ENCODE peak calls at places on chromosome 21, in four cellular contexts. One of them, this sample, is unnamed.

GRCh38 chr21:44800103-44800502 is 1.5 kb downstream of the UBE2G2 start:
- DNase-seq in CD8-positive, alpha-beta T cell: no peak
- DNase-seq in gastrocnemius medialis: no peak
- DNase-seq in AG04450: no peak
- DNase-seq in this sample: no peak

GRCh38 chr21:44299458-44300261 is at the start of gene PFKL:
- DNase-seq in CD8-positive, alpha-beta T cell: peak; percentile 43
- DNase-seq in AG04450: no peak
- DNase-seq in gastrocnemius medialis: no peak
- DNase-seq in this sample: peak; percentile 79

GRCh38 chr21:45600248-45600647 is 43.3 kb upstream of the PCBP3 start:
- DNase-seq in gastrocnemius medialis: no peak
- DNase-seq in AG04450: no peak
- DNase-seq in CD8-positive, alpha-beta T cell: no peak
- DNase-seq in this sample: no peak

GRCh38 chr21:39527067-39527595 is 75.4 kb downstream of the SH3BGR start:
- DNase-seq in CD8-positive, alpha-beta T cell: no peak
- DNase-seq in gastrocnemius medialis: no peak
- DNase-seq in AG04450: no peak
- DNase-seq in this sample: no peak

GRCh38 chr21:39014751-39015150 is 168.5 kb downstream of the PSMG1 start:
- DNase-seq in AG04450: peak; percentile 95
- DNase-seq in gastrocnemius medialis: no peak
- DNase-seq in CD8-positive, alpha-beta T cell: no peak
- DNase-seq in this sample: no peak

GRCh38 chr21:33075596-33076195 is 5.8 kb downstream of the OLIG1 start:
- DNase-seq in CD8-positive, alpha-beta T cell: no peak
- DNase-seq in gastrocnemius medialis: no peak
- DNase-seq in AG04450: no peak
- DNase-seq in this sample: no peak

GRCh38 chr21:32018381-32018780 is 145.6 kb downstream of the HUNK start:
- DNase-seq in gastrocnemius medialis: no peak
- DNase-seq in AG04450: no peak
- DNase-seq in CD8-positive, alpha-beta T cell: no peak
- DNase-seq in this sample: no peak

GRCh38 chr21:23887709-23888303 is 1719.5 kb downstream of the MRPL39 start:
- DNase-seq in gastrocnemius medialis: no peak
- DNase-seq in AG04450: no peak
- DNase-seq in CD8-positive, alpha-beta T cell: peak; percentile 8
- DNase-seq in this sample: no peak

GRCh38 chr21:31500071-31500470 is 156.0 kb upstream of the TIAM1 start:
- DNase-seq in gastrocnemius medialis: no peak
- DNase-seq in CD8-positive, alpha-beta T cell: no peak
- DNase-seq in AG04450: no peak
- DNase-seq in this sample: no peak

GRCh38 chr21:46182548-46183336 is 1.5 kb downstream of the SPATC1L start:
- DNase-seq in CD8-positive, alpha-beta T cell: no peak
- DNase-seq in AG04450: no peak
- DNase-seq in gastrocnemius medialis: no peak
- DNase-seq in this sample: no peak

GRCh38 chr21:31505975-31506374 is 153.5 kb upstream of the SOD1 start:
- DNase-seq in AG04450: no peak
- DNase-seq in gastrocnemius medialis: no peak
- DNase-seq in CD8-positive, alpha-beta T cell: no peak
- DNase-seq in this sample: no peak

GRCh38 chr21:45363921-45364463 is 41.0 kb upstream of the COL18A1 start:
- DNase-seq in CD8-positive, alpha-beta T cell: no peak
- DNase-seq in gastrocnemius medialis: peak; percentile 66
- DNase-seq in AG04450: peak; percentile 96
- DNase-seq in this sample: peak; percentile 83

GRCh38 chr21:35201799-35202198 is 152.7 kb upstream of the RUNX1 start:
- DNase-seq in AG04450: no peak
- DNase-seq in CD8-positive, alpha-beta T cell: no peak
- DNase-seq in gastrocnemius medialis: no peak
- DNase-seq in this sample: no peak

GRCh38 chr21:35198004-35198403 is 148.9 kb upstream of the RUNX1 start:
- DNase-seq in CD8-positive, alpha-beta T cell: no peak
- DNase-seq in gastrocnemius medialis: no peak
- DNase-seq in AG04450: peak; percentile 70
- DNase-seq in this sample: peak; percentile 34

GRCh38 chr21:35198982-35199732 is 150.1 kb upstream of the RUNX1 start:
- DNase-seq in gastrocnemius medialis: no peak
- DNase-seq in CD8-positive, alpha-beta T cell: no peak
- DNase-seq in AG04450: no peak
- DNase-seq in this sample: no peak

GRCh38 chr21:35201288-35201687 is 152.2 kb upstream of the RUNX1 start:
- DNase-seq in gastrocnemius medialis: no peak
- DNase-seq in CD8-positive, alpha-beta T cell: no peak
- DNase-seq in AG04450: no peak
- DNase-seq in this sample: no peak

GRCh38 chr21:35199733-35200015 is 150.6 kb upstream of the RUNX1 start:
- DNase-seq in gastrocnemius medialis: no peak
- DNase-seq in AG04450: no peak
- DNase-seq in CD8-positive, alpha-beta T cell: no peak
- DNase-seq in this sample: no peak
- H3K27ac ChIP-seq in gastrocnemius medialis: no peak overlapping the region
- H3K27ac ChIP-seq in AG04450: no peak overlapping the region
- H3K27ac ChIP-seq in CD8-positive, alpha-beta T cell: no peak overlapping the region
- H3K27ac ChIP-seq in this sample: no peak overlapping the region

GRCh38 chr21:27024971-27025370 is 58.1 kb upstream of the ADAMTS5 start:
- DNase-seq in CD8-positive, alpha-beta T cell: no peak
- DNase-seq in gastrocnemius medialis: no peak
- DNase-seq in AG04450: no peak
- DNase-seq in this sample: no peak

GRCh38 chr21:27024316-27024715 is 57.4 kb upstream of the ADAMTS5 start:
- DNase-seq in gastrocnemius medialis: no peak
- DNase-seq in CD8-positive, alpha-beta T cell: no peak
- DNase-seq in AG04450: no peak
- DNase-seq in this sample: no peak

GRCh38 chr21:27021801-27022200 is 54.9 kb upstream of the ADAMTS5 start:
- DNase-seq in AG04450: no peak
- DNase-seq in CD8-positive, alpha-beta T cell: no peak
- DNase-seq in gastrocnemius medialis: no peak
- DNase-seq in this sample: no peak

GRCh38 chr21:27021046-27021445 is 54.2 kb upstream of the ADAMTS5 start:
- DNase-seq in gastrocnemius medialis: no peak
- DNase-seq in AG04450: no peak
- DNase-seq in CD8-positive, alpha-beta T cell: no peak
- DNase-seq in this sample: no peak

DNA sequence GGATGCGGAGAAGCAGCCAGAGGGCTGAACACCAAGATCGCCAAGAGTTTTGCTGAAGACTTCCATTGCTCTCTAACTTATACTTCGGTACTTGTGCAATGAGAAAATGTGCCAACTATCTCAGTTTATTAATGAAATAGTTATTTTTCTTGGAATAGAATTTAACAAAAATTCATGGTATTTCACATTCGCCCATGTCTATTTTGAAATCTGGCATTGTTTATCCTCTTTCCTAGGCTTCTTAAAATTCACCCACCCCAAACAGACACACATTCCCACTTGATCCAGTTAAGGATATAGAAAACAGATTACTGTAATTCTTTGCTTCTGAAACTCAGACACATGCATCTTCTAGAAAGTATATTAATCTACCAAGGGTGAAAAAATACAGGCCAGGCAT is 56.3 kb upstream of the ADAMTS5 start:
- DNase-seq in CD8-positive, alpha-beta T cell: no peak
- DNase-seq in gastrocnemius medialis: no peak
- DNase-seq in AG04450: no peak
- DNase-seq in this sample: no peak
- H3K9me3 ChIP-seq in CD8-positive, alpha-beta T cell: no peaks in the 10 kb centered on the region
- H3K9me3 ChIP-seq in gastrocnemius medialis: no peaks in the 10 kb centered on the region
- H3K9me3 ChIP-seq in AG04450: no peaks in the 10 kb centered on the region
- H3K9me3 ChIP-seq in this sample: no peaks in the 10 kb centered on the region

DNA sequence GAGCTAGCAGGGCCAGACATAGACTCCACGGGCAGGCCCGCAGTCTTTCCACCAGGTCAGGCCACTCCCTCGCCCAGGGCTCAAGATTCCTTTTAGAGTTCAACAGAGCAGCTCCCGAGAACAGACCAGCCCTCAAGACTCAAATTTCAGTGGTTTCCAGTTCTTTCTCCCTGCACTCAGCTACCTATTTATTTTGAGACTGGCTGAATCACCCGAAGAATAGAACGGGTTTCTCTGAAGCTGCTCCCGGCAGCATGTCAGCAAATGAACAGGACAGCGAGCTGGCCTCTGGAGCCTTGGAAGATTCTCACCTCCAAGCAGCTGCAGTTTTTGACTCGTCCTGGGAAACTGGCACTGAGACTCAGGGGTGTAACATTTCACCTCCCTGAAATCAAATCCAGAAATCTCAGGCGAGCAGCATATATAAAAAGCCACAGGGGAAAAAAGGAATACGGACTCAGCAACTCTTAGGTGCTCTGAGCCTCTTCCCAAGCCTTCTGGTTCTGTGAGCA is 177.9 kb downstream of the CLIC6 start:
- DNase-seq in AG04450: peak; percentile 61
- DNase-seq in CD8-positive, alpha-beta T cell: no peak
- DNase-seq in gastrocnemius medialis: peak; percentile 70
- DNase-seq in this sample: no peak
- H3K27ac ChIP-seq in AG04450: peak overlapping the region; percentile 65
- H3K27ac ChIP-seq in CD8-positive, alpha-beta T cell: no peak overlapping the region
- H3K27ac ChIP-seq in gastrocnemius medialis: peak overlapping the region; percentile 97
- H3K27ac ChIP-seq in this sample: peak overlapping the region; percentile 44

GRCh38 chr21:42609806-42610205 is 43.6 kb upstream of the PDE9A start:
- DNase-seq in AG04450: no peak
- DNase-seq in gastrocnemius medialis: no peak
- DNase-seq in CD8-positive, alpha-beta T cell: no peak
- DNase-seq in this sample: no peak
- H3K9me3 ChIP-seq in AG04450: peaks cover 3% of the 10 kb centered on the region
- H3K9me3 ChIP-seq in gastrocnemius medialis: no peaks in the 10 kb centered on the region
- H3K9me3 ChIP-seq in CD8-positive, alpha-beta T cell: peaks cover under 1% of the 10 kb centered on the region
- H3K9me3 ChIP-seq in this sample: peaks cover 13% of the 10 kb centered on the region